ENCODE peak calls at places on chromosomes 11 and 22, in seven cellular contexts. One of them, this sample, is unnamed.
A peak's percentile ranks its signal among the peaks of the same experiment; 100 is the strongest.

GRCh38 chr11:31325162-31325561 is 44.4 kb downstream of the DCDC1 start:
- DNase-seq in sigmoid colon: no peak
- DNase-seq in body of pancreas: no peak
- DNase-seq in adrenal gland: no peak
- DNase-seq in heart left ventricle: no peak
- DNase-seq in A549: no peak
- DNase-seq in stomach: no peak
- DNase-seq in this sample: no peak

GRCh38 chr11:692824-693414 is 2.1 kb downstream of the DEAF1 start:
- DNase-seq in body of pancreas: peak; percentile 52
- DNase-seq in heart left ventricle: no peak
- DNase-seq in adrenal gland: no peak
- DNase-seq in A549: no peak
- DNase-seq in sigmoid colon: no peak
- DNase-seq in stomach: no peak
- DNase-seq in this sample: no peak

GRCh38 chr11:9155930-9156329 is 64.5 kb upstream of the SCUBE2 start:
- DNase-seq in adrenal gland: no peak
- DNase-seq in stomach: no peak
- DNase-seq in body of pancreas: no peak
- DNase-seq in sigmoid colon: no peak
- DNase-seq in heart left ventricle: no peak
- DNase-seq in A549: no peak
- DNase-seq in this sample: no peak

GRCh38 chr22:27779650-27780049 is 21.9 kb downstream of the MN1 start:
- DNase-seq in stomach: no peak
- DNase-seq in adrenal gland: no peak
- DNase-seq in body of pancreas: no peak
- DNase-seq in A549: no peak
- DNase-seq in heart left ventricle: no peak
- DNase-seq in sigmoid colon: no peak
- DNase-seq in this sample: no peak

GRCh38 chr22:25027959-25028840 is 75.7 kb downstream of the KIAA1671 start:
- DNase-seq in body of pancreas: no peak
- DNase-seq in sigmoid colon: no peak
- DNase-seq in stomach: no peak
- DNase-seq in heart left ventricle: peak; percentile 34
- DNase-seq in A549: peak; percentile 31
- DNase-seq in adrenal gland: peak; percentile 69
- DNase-seq in this sample: no peak

GRCh38 chr11:134743809-134744195 is 331.8 kb upstream of the B3GAT1 start:
- DNase-seq in body of pancreas: no peak
- DNase-seq in stomach: no peak
- DNase-seq in adrenal gland: peak; percentile 13
- DNase-seq in sigmoid colon: no peak
- DNase-seq in A549: no peak
- DNase-seq in heart left ventricle: no peak
- DNase-seq in this sample: no peak

GRCh38 chr22:40635008-40635939 is 1.2 kb downstream of the MRTFA start:
- DNase-seq in body of pancreas: peak; percentile 5
- DNase-seq in A549: no peak
- DNase-seq in sigmoid colon: peak; percentile 78
- DNase-seq in heart left ventricle: no peak
- DNase-seq in adrenal gland: no peak
- DNase-seq in stomach: no peak
- DNase-seq in this sample: no peak

GRCh38 chr11:116690623-116691022 is 82.2 kb downstream of the BUD13 start:
- DNase-seq in adrenal gland: no peak
- DNase-seq in body of pancreas: no peak
- DNase-seq in A549: no peak
- DNase-seq in stomach: no peak
- DNase-seq in sigmoid colon: peak; percentile 15
- DNase-seq in heart left ventricle: no peak
- DNase-seq in this sample: no peak

GRCh38 chr11:85133636-85134035 is 493.5 kb downstream of the DLG2 start:
- DNase-seq in A549: no peak
- DNase-seq in heart left ventricle: no peak
- DNase-seq in body of pancreas: no peak
- DNase-seq in stomach: no peak
- DNase-seq in sigmoid colon: no peak
- DNase-seq in adrenal gland: no peak
- DNase-seq in this sample: no peak

GRCh38 chr11:128757235-128757711 is 63.4 kb downstream of the FLI1 start:
- DNase-seq in sigmoid colon: no peak
- DNase-seq in stomach: no peak
- DNase-seq in adrenal gland: peak; percentile 69
- DNase-seq in body of pancreas: no peak
- DNase-seq in heart left ventricle: peak; percentile 52
- DNase-seq in A549: no peak
- DNase-seq in this sample: no peak

GRCh38 chr22:43152001-43152354 is 619 bp downstream of the TSPO start:
- DNase-seq in sigmoid colon: no peak
- DNase-seq in adrenal gland: no peak
- DNase-seq in heart left ventricle: no peak
- DNase-seq in stomach: no peak
- DNase-seq in body of pancreas: no peak
- DNase-seq in A549: no peak
- DNase-seq in this sample: no peak

GRCh38 chr22:43153916-43154315 is 2.6 kb downstream of the TSPO start:
- DNase-seq in stomach: no peak
- DNase-seq in A549: no peak
- DNase-seq in adrenal gland: no peak
- DNase-seq in body of pancreas: no peak
- DNase-seq in sigmoid colon: no peak
- DNase-seq in heart left ventricle: no peak
- DNase-seq in this sample: no peak

GRCh38 chr22:43152355-43153071 is 1.2 kb downstream of the TSPO start:
- DNase-seq in body of pancreas: peak; percentile 75
- DNase-seq in adrenal gland: peak; percentile 86
- DNase-seq in A549: no peak
- DNase-seq in heart left ventricle: peak; percentile 87
- DNase-seq in stomach: peak; percentile 93
- DNase-seq in sigmoid colon: peak; percentile 88
- DNase-seq in this sample: no peak

GRCh38 chr22:43150731-43151206 is 590 bp upstream of the TSPO start:
- DNase-seq in sigmoid colon: no peak
- DNase-seq in body of pancreas: no peak
- DNase-seq in stomach: no peak
- DNase-seq in adrenal gland: peak; percentile 62
- DNase-seq in A549: no peak
- DNase-seq in heart left ventricle: no peak
- DNase-seq in this sample: no peak

DNA sequence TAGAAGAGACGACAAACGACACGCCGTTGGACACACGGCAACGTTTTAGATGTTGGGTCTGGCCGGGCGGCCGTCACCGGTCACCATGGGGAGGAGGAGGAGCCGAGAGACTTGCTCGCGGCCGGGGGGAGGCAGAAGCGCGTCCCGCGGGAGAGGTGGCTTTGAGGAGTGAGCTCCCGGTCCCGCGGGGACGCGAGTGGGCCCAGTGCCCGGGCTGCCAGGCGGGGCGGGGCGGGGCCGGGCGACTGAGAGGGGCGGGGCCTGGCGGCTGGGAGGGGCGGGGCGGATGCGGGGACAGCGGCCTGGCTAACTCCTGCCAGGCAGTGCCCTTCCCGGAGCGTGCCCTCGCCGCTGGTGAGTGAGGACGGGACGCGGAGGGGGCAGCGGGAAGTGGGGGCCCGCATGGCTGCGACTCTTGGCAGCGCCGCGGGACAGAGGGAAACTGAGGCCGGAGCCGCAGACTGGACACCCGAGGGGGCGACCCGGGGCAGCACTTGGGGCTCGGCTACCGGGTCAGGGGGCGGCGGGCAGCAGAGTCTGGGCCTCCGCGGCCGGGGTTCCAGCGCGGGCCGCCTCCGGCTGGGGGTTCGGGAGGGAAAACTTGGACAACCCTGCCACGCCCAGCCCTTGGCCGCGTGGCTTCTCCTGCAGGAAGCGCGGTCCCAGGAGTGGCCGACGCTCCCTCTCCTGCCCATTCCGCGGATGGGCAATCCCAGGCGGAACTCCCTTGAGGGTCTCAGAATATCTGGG is at the start of gene TSPO:
- DNase-seq in sigmoid colon: peak; percentile 90
- DNase-seq in stomach: peak; percentile 86
- DNase-seq in body of pancreas: peak; percentile 77
- DNase-seq in heart left ventricle: peak; percentile 85
- DNase-seq in A549: peak; percentile 46
- DNase-seq in adrenal gland: peak; percentile 88
- DNase-seq in this sample: peak; percentile 95
- TF ChIP-seq POLR2A in sigmoid colon: peak; percentile 45
- TF ChIP-seq POLR2A in stomach: no peak
- TF ChIP-seq POLR2A in body of pancreas: peak; percentile 67
- TF ChIP-seq POLR2A in heart left ventricle: no peak
- TF ChIP-seq POLR2A in A549: peak; percentile 58
- TF ChIP-seq POLR2A in adrenal gland: no peak
- TF ChIP-seq POLR2A in this sample: peak; percentile 21

DNA sequence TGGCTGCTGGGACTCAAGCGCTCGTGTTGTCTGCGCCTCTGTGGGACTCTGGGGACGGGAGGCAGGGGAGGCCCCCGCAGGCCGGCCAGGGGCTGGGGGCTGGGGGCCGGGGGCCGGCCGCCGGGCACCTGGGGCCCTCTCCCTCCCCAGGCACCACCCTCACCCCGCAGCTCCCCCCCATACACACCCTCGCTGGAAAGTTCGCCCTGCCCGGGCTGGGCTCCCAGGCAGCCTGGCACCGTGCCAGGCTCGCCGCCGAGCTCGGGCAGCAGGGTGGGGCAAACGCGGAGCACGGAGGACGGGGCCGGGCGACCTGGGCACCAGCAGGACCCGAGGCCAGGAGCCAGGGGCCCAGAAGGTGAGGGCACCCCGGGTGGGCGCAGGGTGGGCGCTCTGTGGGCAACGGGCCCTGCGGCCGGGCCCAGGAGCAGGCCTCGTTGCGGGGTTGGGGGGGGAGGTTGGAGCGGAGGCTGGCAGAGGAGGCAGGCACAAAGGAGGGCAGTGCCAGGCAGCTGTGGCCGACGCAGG is 76.7 kb upstream of the WNT7B start:
- DNase-seq in heart left ventricle: peak; percentile 87
- DNase-seq in adrenal gland: peak; percentile 81
- DNase-seq in A549: peak; percentile 69
- DNase-seq in stomach: peak; percentile 84
- DNase-seq in sigmoid colon: peak; percentile 93
- DNase-seq in body of pancreas: peak; percentile 79
- DNase-seq in this sample: no peak
- H3K4me3 ChIP-seq in heart left ventricle: peak overlapping the region; percentile 78
- H3K4me3 ChIP-seq in adrenal gland: peak overlapping the region; percentile 25
- H3K4me3 ChIP-seq in A549: peak overlapping the region; percentile 61
- H3K4me3 ChIP-seq in stomach: peak overlapping the region; percentile 80
- H3K4me3 ChIP-seq in sigmoid colon: peak overlapping the region; percentile 79
- H3K4me3 ChIP-seq in body of pancreas: peak overlapping the region; percentile 43
- H3K4me3 ChIP-seq in this sample: peak overlapping the region; percentile 94

DNA sequence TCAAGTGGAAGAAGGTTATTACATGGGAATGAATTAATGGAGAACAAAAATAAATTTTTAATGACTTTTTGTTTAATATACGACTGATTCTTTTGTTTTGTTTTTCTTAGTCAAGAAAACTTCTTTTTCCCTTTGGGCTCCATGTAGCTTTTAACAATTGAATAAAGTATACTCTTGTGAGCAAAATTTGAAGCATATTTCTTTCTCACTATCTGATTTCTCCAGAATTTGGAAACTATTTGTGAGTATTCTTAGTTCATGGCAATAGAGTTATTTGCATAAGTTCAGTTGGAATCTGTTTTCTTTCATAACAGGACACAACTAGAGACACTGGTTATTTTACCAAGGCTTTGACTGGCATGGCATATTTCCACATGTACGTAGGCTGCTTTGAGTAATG is 3.8 kb upstream of the APOL1 start:
- DNase-seq in sigmoid colon: no peak
- DNase-seq in heart left ventricle: no peak
- DNase-seq in body of pancreas: no peak
- DNase-seq in adrenal gland: no peak
- DNase-seq in A549: no peak
- DNase-seq in stomach: no peak
- DNase-seq in this sample: no peak
- TF ChIP-seq POLR2A in sigmoid colon: no peak
- TF ChIP-seq POLR2A in heart left ventricle: no peak
- TF ChIP-seq POLR2A in body of pancreas: no peak
- TF ChIP-seq POLR2A in adrenal gland: no peak
- TF ChIP-seq POLR2A in A549: no peak
- TF ChIP-seq POLR2A in stomach: no peak
- TF ChIP-seq POLR2A in this sample: no peak

GRCh38 chr11:20095189-20095588 is 65.1 kb downstream of the DBX1 start:
- DNase-seq in heart left ventricle: no peak
- DNase-seq in A549: no peak
- DNase-seq in sigmoid colon: no peak
- DNase-seq in body of pancreas: no peak
- DNase-seq in stomach: no peak
- DNase-seq in adrenal gland: no peak
- DNase-seq in this sample: no peak

GRCh38 chr11:20099527-20099926 is 60.7 kb downstream of the DBX1 start:
- DNase-seq in A549: no peak
- DNase-seq in adrenal gland: no peak
- DNase-seq in sigmoid colon: no peak
- DNase-seq in stomach: no peak
- DNase-seq in heart left ventricle: no peak
- DNase-seq in body of pancreas: no peak
- DNase-seq in this sample: no peak

GRCh38 chr11:20102393-20102792 is 57.9 kb downstream of the DBX1 start:
- DNase-seq in body of pancreas: no peak
- DNase-seq in stomach: no peak
- DNase-seq in heart left ventricle: no peak
- DNase-seq in adrenal gland: peak; percentile 65
- DNase-seq in A549: no peak
- DNase-seq in sigmoid colon: no peak
- DNase-seq in this sample: no peak

GRCh38 chr11:20093775-20094174 is 66.5 kb downstream of the DBX1 start:
- DNase-seq in body of pancreas: no peak
- DNase-seq in sigmoid colon: no peak
- DNase-seq in heart left ventricle: no peak
- DNase-seq in A549: no peak
- DNase-seq in adrenal gland: no peak
- DNase-seq in stomach: no peak
- DNase-seq in this sample: no peak

DNA sequence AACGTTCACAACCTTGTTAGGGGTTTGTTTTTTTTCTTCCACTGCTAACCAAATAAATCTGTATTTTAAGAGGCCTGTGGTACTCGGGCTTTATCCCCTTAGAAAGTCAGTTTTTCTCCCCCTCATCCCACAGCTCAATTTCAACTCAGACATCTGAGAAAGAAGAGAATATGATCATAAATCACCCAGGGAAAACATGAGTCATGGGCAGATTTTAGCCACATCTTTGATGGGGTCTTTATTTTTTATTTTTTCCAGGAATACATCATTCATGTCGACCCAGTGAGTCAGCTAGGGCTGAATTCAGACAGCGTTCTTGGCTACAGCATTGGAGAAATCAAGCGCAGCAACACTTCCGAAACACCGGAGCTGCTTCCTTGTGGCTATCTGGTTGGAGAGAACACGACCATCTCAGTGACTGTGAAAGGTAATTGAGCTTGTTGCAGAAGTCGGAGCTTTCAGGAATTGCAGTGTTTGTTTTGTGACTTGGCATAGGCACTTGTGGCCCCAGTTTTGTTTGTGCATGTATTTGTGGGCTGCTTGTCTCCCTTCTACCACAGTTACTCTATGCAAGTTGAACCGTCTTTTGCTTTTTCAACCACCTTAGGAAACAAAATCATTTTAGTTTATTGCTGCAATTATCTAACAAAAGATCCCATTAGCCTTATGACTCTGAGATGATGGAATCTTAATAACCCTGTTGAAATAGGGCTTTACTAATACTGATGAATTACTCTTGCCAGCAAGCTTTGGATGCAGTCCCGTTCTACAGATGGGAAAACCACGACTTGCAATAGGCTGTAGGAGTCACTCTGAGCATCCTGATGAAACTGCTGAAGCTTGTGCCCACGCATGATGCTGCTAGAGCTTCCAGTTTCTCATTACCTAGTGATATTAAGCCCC is 62.7 kb downstream of the DBX1 start:
- DNase-seq in stomach: no peak
- DNase-seq in A549: no peak
- DNase-seq in sigmoid colon: no peak
- DNase-seq in body of pancreas: no peak
- DNase-seq in adrenal gland: no peak
- DNase-seq in heart left ventricle: no peak
- DNase-seq in this sample: no peak
- H3K4me3 ChIP-seq in stomach: no peak overlapping the region
- H3K4me3 ChIP-seq in A549: no peak overlapping the region
- H3K4me3 ChIP-seq in sigmoid colon: no peak overlapping the region
- H3K4me3 ChIP-seq in body of pancreas: no peak overlapping the region
- H3K4me3 ChIP-seq in adrenal gland: no peak overlapping the region
- H3K4me3 ChIP-seq in heart left ventricle: no peak overlapping the region
- H3K4me3 ChIP-seq in this sample: no peak overlapping the region

This sample was measured in esophagus muscularis mucosa.